ENCODE peak calls at places on chromosomes 12 and 14, in ten cellular contexts. B is left ventricle myocardium inferior; Y is heart left ventricle; H is neuronal stem cell; P is ovary; S is A549; G is heart right ventricle; D is CD4-positive, CD25-positive, alpha-beta regulatory T cell; R is kidney; V is CD8-positive, alpha-beta T cell. M is an unnamed sample.

GRCh38 chr12:45299132-45299692 is 83.3 kb downstream of the ANO6 start:
- DNase-seq in Y (no peak), R (no peak), H (no peak), G (no peak), D (no peak), V (no peak), B (no peak), S (no peak), P (no peak), M (peak)

GRCh38 chr12:105492591-105492990 is 162.1 kb downstream of the C12orf75 start:
- DNase-seq in B (no peak), S (no peak), G (no peak), V (no peak), P (no peak), R (no peak), Y (no peak), H (no peak), D (no peak), M (no peak)

GRCh38 chr12:6226002-6226700 is 26.0 kb downstream of the CD9 start:
- DNase-seq in H (no peak), P (peak), Y (peak), S (no peak), B (peak), R (no peak), D (no peak), G (peak), V (no peak), M (peak)

GRCh38 chr14:50344116-50344775 is 32.1 kb downstream of the DMAC2L start:
- DNase-seq in R (no peak), V (peak), Y (no peak), S (no peak), D (no peak), H (no peak), B (no peak), G (no peak), P (no peak), M (no peak)

GRCh38 chr14:73709904-73710469 is 4.2 kb downstream of the PNMA1 start:
- DNase-seq in G (no peak), V (no peak), D (no peak), S (no peak), Y (no peak), H (no peak), P (no peak), R (no peak), B (no peak), M (no peak)

GRCh38 chr14:49766839-49767238 is 1.1 kb upstream of the KLHDC2 start:
- DNase-seq in G (no peak), R (no peak), S (no peak), H (peak), B (no peak), D (no peak), Y (no peak), V (no peak), P (no peak), M (no peak)

GRCh38 chr12:6745751-6746525 is 7.0 kb downstream of the MLF2 start:
- DNase-seq in D (no peak), Y (no peak), B (no peak), H (no peak), G (no peak), S (no peak), V (peak), P (no peak), R (peak), M (no peak)

GRCh38 chr14:48504921-48505320 is 829.5 kb upstream of the MDGA2 start:
- DNase-seq in H (no peak), G (no peak), P (no peak), V (no peak), S (no peak), D (no peak), Y (no peak), B (no peak), R (no peak), M (no peak)

GRCh38 chr14:82621881-82622450 is 1088.3 kb upstream of the SEL1L start:
- DNase-seq in G (no peak), D (no peak), B (no peak), V (no peak), Y (no peak), S (no peak), H (no peak), P (no peak), R (no peak), M (no peak)

GRCh38 chr12:27343255-27344000 is 10.8 kb downstream of the BMAL2 start:
- DNase-seq in S (peak), B (no peak), P (no peak), V (no peak), R (no peak), H (no peak), G (no peak), D (no peak), Y (no peak), M (no peak)

GRCh38 chr12:20646239-20646827 is 48.8 kb upstream of the SLCO1C1 start:
- DNase-seq in D (no peak), V (no peak), R (no peak), P (no peak), H (no peak), Y (no peak), B (no peak), S (peak), G (no peak), M (no peak)

GRCh38 chr12:30450872-30451271 is 244.8 kb downstream of the IPO8 start:
- DNase-seq in R (no peak), Y (no peak), G (no peak), P (no peak), S (no peak), B (no peak), D (no peak), H (no peak), V (no peak), M (no peak)

GRCh38 chr12:9646794-9647622 is 22.5 kb upstream of the CLEC2D start:
- DNase-seq in R (no peak), P (no peak), Y (no peak), B (no peak), H (peak), D (no peak), S (peak), G (no peak), V (no peak), M (no peak)

GRCh38 chr14:36767603-36768281 is 106.1 kb downstream of the PAX9 start:
- DNase-seq in Y (no peak), S (no peak), G (no peak), B (no peak), D (no peak), R (no peak), V (no peak), P (no peak), H (no peak), M (no peak)

GRCh38 chr12:125329239-125330238 is 264.3 kb downstream of the AACS start:
- DNase-seq in V (no peak), D (no peak), R (no peak), G (no peak), P (no peak), Y (no peak), H (peak), S (no peak), B (no peak), M (no peak)

GRCh38 chr12:90128526-90128925 is 419.9 kb upstream of the ATP2B1 start:
- DNase-seq in G (no peak), V (no peak), Y (no peak), H (no peak), B (no peak), P (no peak), R (peak), D (no peak), S (no peak), M (no peak)

GRCh38 chr12:48601013-48601756 is 31.3 kb upstream of the LALBA start:
- DNase-seq in D (no peak), B (no peak), Y (no peak), P (no peak), R (no peak), S (no peak), H (peak), G (no peak), V (no peak), M (no peak)

GRCh38 chr12:110249716-110250225 is 31.3 kb upstream of the ATP2A2 start:
- DNase-seq in G (peak), P (no peak), Y (peak), S (no peak), V (no peak), D (no peak), B (peak), R (peak), H (no peak), M (no peak)

GRCh38 chr12:24574538-24574937 is 374.4 kb downstream of the BCAT1 start:
- DNase-seq in B (no peak), V (no peak), Y (no peak), S (no peak), D (no peak), P (no peak), H (no peak), R (no peak), G (no peak), M (no peak)

GRCh38 chr14:25048170-25049126 is 1.5 kb downstream of the STXBP6 start:
- DNase-seq in S (no peak), D (no peak), R (no peak), V (no peak), P (peak), Y (peak), H (no peak), B (peak), G (peak), M (no peak)

GRCh38 chr14:25049559-25050493 is at the start of gene STXBP6:
- DNase-seq in S (peak), H (peak), B (peak), P (peak), Y (peak), D (no peak), G (peak), R (peak), V (no peak), M (peak)

GRCh38 chr14:25052385-25052784 is 2.4 kb upstream of the STXBP6 start:
- DNase-seq in R (no peak), V (no peak), Y (no peak), P (no peak), B (no peak), D (no peak), H (no peak), G (no peak), S (no peak), M (no peak)

GRCh38 chr14:25049127-25049558 is 804 bp downstream of the STXBP6 start:
- DNase-seq in P (peak), R (peak), V (no peak), Y (no peak), G (no peak), H (no peak), S (no peak), B (no peak), D (no peak), M (no peak)

DNA sequence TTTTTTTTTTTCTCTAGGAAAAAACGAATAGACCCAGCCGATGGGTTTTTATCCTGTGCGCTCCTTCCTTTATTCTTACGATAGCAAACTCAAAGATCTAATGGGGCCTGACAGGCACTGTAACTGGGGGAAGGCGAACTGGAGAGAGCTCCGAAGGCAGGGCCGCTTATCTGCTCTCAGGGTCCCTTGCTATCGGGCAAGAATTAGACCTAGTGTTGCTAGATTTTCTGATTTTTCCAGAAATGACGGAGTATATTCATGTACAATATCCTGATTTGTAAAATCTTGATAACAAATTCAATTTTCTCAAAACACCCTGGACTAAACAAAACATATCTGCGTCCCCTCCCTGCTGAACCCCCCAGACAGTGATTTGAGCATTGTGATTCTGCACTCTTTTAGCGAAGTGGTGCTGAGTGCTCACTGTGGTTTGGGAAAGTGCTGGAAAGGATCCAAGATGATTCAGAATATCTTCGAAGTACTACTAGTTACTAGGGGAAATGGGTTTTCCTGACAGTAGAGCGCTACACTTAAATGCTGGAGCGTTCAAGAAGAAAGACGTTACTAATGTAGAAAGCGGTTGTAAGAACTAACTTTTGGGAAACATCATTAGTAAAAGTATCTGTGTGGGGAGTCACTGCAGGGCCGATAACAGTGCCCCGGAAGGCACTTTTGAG is 685 bp upstream of the STXBP6 start:
- DNase-seq in R (no peak), S (no peak), Y (no peak), B (no peak), P (no peak), V (no peak), H (peak), D (no peak), G (peak), M (no peak)
- H3K4me3 ChIP-seq in R (peak), S (peak), Y (peak), B (peak), P (peak), V (no peak), H (peak), D (no peak), G (peak), M (peak)

GRCh38 chr12:81811066-81811777 is 52.1 kb upstream of the PPFIA2 start:
- DNase-seq in R (no peak), H (no peak), D (no peak), Y (no peak), B (no peak), G (no peak), P (no peak), S (no peak), V (no peak), M (peak)
- H3K27ac ChIP-seq in R (no peak), H (no peak), D (no peak), Y (no peak), B (no peak), G (no peak), P (no peak), S (no peak), V (no peak), M (no peak)

GRCh38 chr14:99252940-99253868 is 18.8 kb downstream of the BCL11B start:
- DNase-seq in B (no peak), Y (no peak), G (no peak), S (no peak), H (no peak), R (peak), D (no peak), P (no peak), V (peak), M (no peak)

GRCh38 chr14:99253890-99254289 is 18.1 kb downstream of the BCL11B start:
- DNase-seq in G (no peak), Y (no peak), S (no peak), P (no peak), V (no peak), D (no peak), B (no peak), R (no peak), H (no peak), M (no peak)

GRCh38 chr14:99251721-99252120 is 20.3 kb downstream of the BCL11B start:
- DNase-seq in S (no peak), B (no peak), G (no peak), H (no peak), R (no peak), P (no peak), D (no peak), V (no peak), Y (no peak), M (no peak)

GRCh38 chr14:99250636-99251208 is 21.3 kb downstream of the BCL11B start:
- DNase-seq in P (no peak), Y (no peak), S (no peak), R (no peak), H (no peak), B (no peak), V (peak), D (no peak), G (no peak), M (no peak)

DNA sequence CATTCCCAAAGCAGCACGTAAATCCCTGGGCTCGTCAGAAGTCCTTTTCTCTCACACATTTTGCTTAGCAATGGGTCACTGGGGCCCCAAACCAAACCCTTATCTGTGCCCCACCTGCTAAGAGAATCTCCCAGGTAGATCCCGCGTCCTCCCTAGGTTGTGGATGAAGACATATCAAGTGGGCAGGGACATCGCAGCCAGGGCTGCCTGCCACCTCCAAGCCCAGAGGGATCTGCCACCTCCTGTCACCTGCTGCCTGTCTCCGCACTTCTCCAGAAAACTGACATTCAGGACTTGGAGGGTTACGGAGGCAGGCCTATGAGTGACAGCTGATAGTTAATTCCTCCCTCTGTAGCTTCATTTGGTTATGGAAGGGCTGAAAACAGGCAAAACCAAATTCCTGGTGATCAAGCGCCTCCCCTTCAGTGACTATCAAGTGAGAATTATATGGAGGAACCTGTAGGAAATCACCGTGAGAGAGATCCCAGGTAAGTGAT is 19.5 kb downstream of the BCL11B start:
- DNase-seq in S (no peak), V (no peak), D (no peak), G (no peak), R (peak), P (no peak), Y (no peak), B (no peak), H (no peak), M (no peak)
- H3K4me3 ChIP-seq in S (no peak), V (peak), D (peak), G (no peak), R (no peak), P (no peak), Y (no peak), B (no peak), H (no peak), M (no peak)

DNA sequence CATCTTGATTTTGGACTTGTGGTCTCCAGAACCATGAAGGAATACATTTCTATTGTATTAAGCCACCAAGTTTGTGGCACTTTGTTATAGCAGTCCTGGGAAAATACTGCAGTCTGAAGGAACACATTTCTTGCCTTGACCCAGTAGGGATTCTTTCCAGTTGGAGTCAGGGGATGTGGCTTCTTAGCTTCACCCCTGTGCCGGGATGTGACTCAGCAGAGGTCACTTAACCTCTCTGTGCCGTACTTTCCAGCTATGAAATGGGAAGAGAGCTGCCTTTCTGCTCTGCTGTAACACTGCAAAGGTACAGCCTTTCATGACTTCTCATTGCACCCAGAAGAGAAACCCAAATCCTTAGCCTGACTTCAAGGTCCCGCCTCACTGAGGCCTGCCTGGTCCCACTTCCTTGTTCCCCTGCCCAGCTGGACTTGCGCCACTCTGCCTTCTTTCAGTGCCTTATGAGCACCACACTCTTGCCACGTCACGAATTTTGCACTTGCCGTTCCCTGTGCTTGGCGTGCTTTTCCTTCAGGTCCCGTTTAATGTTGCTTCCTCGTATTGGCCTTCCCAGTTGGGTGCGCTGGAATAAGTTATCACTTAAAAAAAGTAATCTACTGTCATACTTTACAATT is 24.2 kb downstream of the CHST11 start:
- DNase-seq in R (no peak), D (no peak), B (peak), P (no peak), S (no peak), V (no peak), H (no peak), G (peak), Y (peak), M (peak)
- H3K27ac ChIP-seq in R (no peak), D (no peak), B (peak), P (no peak), S (no peak), V (no peak), H (no peak), G (no peak), Y (no peak), M (no peak)

DNA sequence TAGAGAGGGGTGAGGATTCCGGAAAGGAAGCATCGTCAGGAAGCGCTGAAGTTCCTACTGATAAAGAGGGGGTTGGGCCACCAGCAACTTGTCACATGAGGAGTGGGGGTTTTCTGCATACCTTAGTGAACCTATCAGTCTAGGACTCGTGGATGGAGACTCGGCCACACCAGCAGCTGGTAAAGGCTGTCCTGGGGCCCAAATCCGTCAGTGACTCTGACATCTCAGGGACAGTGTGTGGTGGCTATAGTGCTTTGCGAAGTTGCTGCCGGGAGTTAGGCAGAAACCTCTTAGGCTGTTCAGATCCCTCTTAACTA is 16.4 kb downstream of the RNASE2 start:
- DNase-seq in D (no peak), B (no peak), S (no peak), V (no peak), P (no peak), G (no peak), R (no peak), Y (no peak), H (no peak), M (no peak)
- H3K4me3 ChIP-seq in D (no peak), B (peak), S (peak), V (peak), P (peak), G (peak), R (no peak), Y (peak), H (peak), M (no peak)

GRCh38 chr12:101671157-101671791 is 26.2 kb upstream of the CHPT1 start:
- DNase-seq in R (no peak), Y (no peak), S (no peak), H (no peak), B (peak), P (no peak), V (peak), D (peak), G (no peak), M (no peak)
- H3K27ac ChIP-seq in R (no peak), Y (no peak), S (no peak), H (no peak), B (no peak), P (no peak), V (no peak), D (no peak), G (no peak), M (no peak)

GRCh38 chr12:91882910-91883309 is 262.7 kb downstream of the BTG1 start:
- DNase-seq in G (no peak), D (no peak), V (no peak), R (no peak), S (no peak), P (no peak), H (no peak), B (no peak), Y (no peak), M (no peak)

GRCh38 chr12:91874086-91874865 is 271.4 kb downstream of the BTG1 start:
- DNase-seq in V (no peak), B (no peak), D (no peak), S (no peak), H (no peak), P (no peak), G (no peak), R (no peak), Y (no peak), M (no peak)

GRCh38 chr12:91877022-91877421 is 268.6 kb downstream of the BTG1 start:
- DNase-seq in P (no peak), Y (peak), S (no peak), D (peak), G (no peak), V (peak), R (no peak), B (no peak), H (no peak), M (peak)

GRCh38 chr12:91871751-91872150 is 273.9 kb downstream of the BTG1 start:
- DNase-seq in R (no peak), V (no peak), G (no peak), D (no peak), S (no peak), P (no peak), H (no peak), Y (no peak), B (no peak), M (no peak)

GRCh38 chr12:91877461-91878230 is 268.0 kb downstream of the BTG1 start:
- DNase-seq in B (no peak), S (no peak), V (peak), H (no peak), Y (no peak), G (no peak), D (peak), R (no peak), P (no peak), M (no peak)
- H3K4me3 ChIP-seq in B (no peak), S (no peak), V (peak), H (no peak), Y (no peak), G (no peak), D (peak), R (no peak), P (no peak), M (no peak)

M was measured in aorta.